ENCODE peak calls at places on chromosomes 6 and 20, in six cellular contexts. R is AG10803, O is GM23338, E is iPS DF 6.9, X is HFF-Myc, Z is stomach. Q is an unnamed sample.
A peak's percentile ranks its signal among the peaks of the same experiment; 100 is the strongest.

GRCh38 chr6:155549028-155549798 is 93.6 kb upstream of the NOX3 start:
- DNase-seq in Z (no peak), E (no peak), R (no peak), O (no peak), X (no peak), Q (no peak)

GRCh38 chr6:142302427-142303190 is 802 bp downstream of the ADGRG6 start:
- DNase-seq in Z (no peak), E (no peak), R (no peak), O (peak; percentile 45), X (no peak), Q (no peak)

GRCh38 chr6:139751179-139751578 is 376.7 kb upstream of the CITED2 start:
- DNase-seq in X (no peak), R (peak; percentile 74), E (no peak), O (no peak), Z (no peak), Q (peak; percentile 61)

GRCh38 chr6:5112065-5112799 is 27.1 kb downstream of the PPP1R3G start:
- DNase-seq in E (no peak), O (no peak), R (peak; percentile 67), Z (no peak), X (peak; percentile 48), Q (no peak)

GRCh38 chr20:64090165-64090564 is 6.0 kb upstream of the LKAAEAR1 start:
- DNase-seq in E (no peak), Z (no peak), X (no peak), R (no peak), O (no peak), Q (no peak)

GRCh38 chr20:46034039-46034438 is 5.0 kb downstream of the SLC12A5 start:
- DNase-seq in O (no peak), R (no peak), E (no peak), X (no peak), Z (no peak), Q (no peak)

GRCh38 chr6:41306187-41306854 is 19.8 kb upstream of the TREM1 start:
- DNase-seq in X (peak; percentile 21), O (peak; percentile 85), Z (peak; percentile 53), R (peak; percentile 29), E (peak; percentile 50), Q (no peak)

GRCh38 chr6:2852921-2853322 is 11.3 kb upstream of the SERPINB1 start:
- DNase-seq in E (no peak), Z (no peak), R (no peak), O (no peak), X (no peak), Q (no peak)

GRCh38 chr6:137492771-137493217 is 1.4 kb downstream of the OLIG3 start:
- DNase-seq in O (no peak), Z (no peak), X (no peak), R (no peak), E (no peak), Q (no peak)

GRCh38 chr6:146905313-146905712 is 298.9 kb upstream of the STXBP5 start:
- DNase-seq in O (no peak), E (no peak), Z (peak; percentile 31), R (peak; percentile 81), X (no peak), Q (peak; percentile 48)

GRCh38 chr6:164563866-164564265 is 745.5 kb downstream of the C6orf118 start:
- DNase-seq in E (no peak), Z (no peak), X (no peak), R (no peak), O (no peak), Q (no peak)

GRCh38 chr6:46628498-46628897 is 24.1 kb downstream of the CYP39A1 start:
- DNase-seq in E (no peak), O (no peak), X (no peak), R (no peak), Z (no peak), Q (no peak)

GRCh38 chr20:24364464-24364863 is 105.0 kb upstream of the SYNDIG1 start:
- DNase-seq in O (no peak), X (no peak), Z (no peak), R (no peak), E (no peak), Q (no peak)

GRCh38 chr6:159969921-159970320 is 1.0 kb downstream of the IGF2R start:
- DNase-seq in E (no peak), X (no peak), Z (peak; percentile 46), O (peak; percentile 83), R (peak; percentile 73), Q (no peak)

GRCh38 chr6:113732384-113732966 is 124.7 kb upstream of the MARCKS start:
- DNase-seq in R (peak; percentile 33), Z (no peak), O (no peak), X (peak; percentile 17), E (no peak), Q (peak; percentile 83)

GRCh38 chr20:24755411-24755922 is 193.6 kb upstream of the CST7 start:
- DNase-seq in X (no peak), E (no peak), Z (peak; percentile 18), R (no peak), O (no peak), Q (no peak)

GRCh38 chr6:84525907-84526306 is 238.5 kb downstream of the TBX18 start:
- DNase-seq in R (no peak), E (no peak), O (no peak), Z (no peak), X (no peak), Q (no peak)

GRCh38 chr20:35607003-35607735 is 8.5 kb upstream of the SPAG4 start:
- DNase-seq in Z (peak; percentile 70), R (no peak), O (no peak), X (no peak), E (no peak), Q (no peak)

GRCh38 chr20:32585519-32586127 is 490 bp upstream of the NOL4L start:
- DNase-seq in E (no peak), Z (no peak), X (no peak), R (no peak), O (peak; percentile 80), Q (no peak)

GRCh38 chr6:24721461-24722215 is 2.7 kb upstream of the C6orf62 start:
- DNase-seq in O (no peak), X (no peak), Z (peak; percentile 87), E (no peak), R (no peak), Q (no peak)

GRCh38 chr20:270517-270916 is 13.0 kb downstream of the DEFB132 start:
- DNase-seq in X (no peak), Z (no peak), O (no peak), R (no peak), E (no peak), Q (no peak)

GRCh38 chr20:266604-267562 is 9.4 kb downstream of the DEFB132 start:
- DNase-seq in Z (peak; percentile 89), R (peak; percentile 55), X (peak; percentile 61), E (peak; percentile 82), O (peak; percentile 98), Q (no peak)

GRCh38 chr20:271069-271468 is 13.5 kb downstream of the DEFB132 start:
- DNase-seq in E (no peak), Z (no peak), X (no peak), R (no peak), O (no peak), Q (no peak)

GRCh38 chr20:263701-264100 is 6.2 kb downstream of the DEFB132 start:
- DNase-seq in X (no peak), R (no peak), E (no peak), O (no peak), Z (no peak), Q (no peak)

DNA sequence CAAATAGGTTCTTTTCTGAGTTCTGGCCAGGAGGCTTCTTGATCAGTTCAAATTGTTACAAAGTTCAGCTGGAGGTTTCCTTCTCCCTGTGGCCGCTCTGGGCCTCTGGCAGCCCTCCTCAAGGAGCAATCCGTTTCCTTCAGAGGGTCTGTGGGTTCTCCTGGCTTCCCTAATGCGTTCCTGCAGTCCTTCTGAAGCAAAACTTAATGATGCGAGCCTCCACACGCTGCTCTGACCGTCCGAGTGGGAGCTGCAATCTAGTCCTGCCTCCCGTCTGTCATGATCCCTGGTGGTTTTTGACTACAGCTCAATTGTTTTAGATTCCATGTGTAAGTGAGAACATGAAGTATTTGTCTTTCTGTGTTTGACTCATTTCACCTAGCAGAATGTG is 8.7 kb downstream of the DEFB132 start:
- DNase-seq in E (no peak), R (no peak), Z (no peak), O (no peak), X (no peak), Q (no peak)
- H3K4me3 ChIP-seq in E (no peak overlapping the region), R (no peak overlapping the region), Z (no peak overlapping the region), O (peak overlapping the region; percentile 55), X (no peak overlapping the region), Q (no peak overlapping the region)

GRCh38 chr6:158654960-158655485 is 5.2 kb downstream of the SYTL3 start:
- DNase-seq in Z (no peak), R (peak; percentile 95), E (no peak), O (no peak), X (no peak), Q (no peak)
- H3K4me3 ChIP-seq in Z (no peak overlapping the region), R (peak overlapping the region; percentile 20), E (no peak overlapping the region), O (no peak overlapping the region), X (no peak overlapping the region), Q (no peak overlapping the region)

GRCh38 chr6:168714547-168715260 is 273.7 kb downstream of the SMOC2 start:
- DNase-seq in Z (no peak), X (no peak), R (no peak), E (no peak), O (no peak), Q (no peak)
- H3K4me3 ChIP-seq in Z (no peak overlapping the region), X (no peak overlapping the region), R (no peak overlapping the region), E (no peak overlapping the region), O (no peak overlapping the region), Q (no peak overlapping the region)

GRCh38 chr6:45532626-45533258 is 155.0 kb upstream of the SUPT3H start:
- DNase-seq in R (peak; percentile 72), O (no peak), E (no peak), Z (no peak), X (no peak), Q (no peak)
- H3K4me3 ChIP-seq in R (peak overlapping the region; percentile 40), O (no peak overlapping the region), E (no peak overlapping the region), Z (no peak overlapping the region), X (no peak overlapping the region), Q (peak overlapping the region; percentile 14)

DNA sequence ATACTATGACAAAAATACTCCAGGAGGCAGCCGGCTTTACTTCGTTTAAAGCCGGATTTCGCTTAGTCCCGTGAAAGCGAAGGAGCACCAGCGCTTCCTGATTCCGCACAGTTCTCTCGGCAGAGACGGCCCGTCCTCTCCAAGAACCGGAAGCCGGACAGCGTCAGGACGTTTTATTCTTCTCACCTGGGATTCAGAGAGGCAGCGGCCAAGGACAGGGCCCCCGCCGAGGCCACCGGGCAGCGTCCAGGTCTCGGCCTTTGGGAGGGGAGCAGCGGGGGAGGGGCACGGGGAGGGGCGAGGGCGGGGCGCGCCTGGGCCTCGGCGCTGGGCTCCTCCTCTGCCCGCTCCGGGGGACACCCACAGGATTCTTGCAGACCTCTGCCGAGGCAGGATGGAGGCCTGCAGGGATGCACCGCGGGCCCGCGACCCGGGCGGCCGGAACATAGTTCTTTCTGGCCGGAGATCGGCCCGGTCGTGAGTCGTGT is 2.8 kb upstream of the DIDO1 start:
- DNase-seq in X (no peak), E (no peak), R (peak; percentile 50), O (peak; percentile 96), Z (peak; percentile 73), Q (no peak)
- H3K4me3 ChIP-seq in X (peak overlapping the region; percentile 37), E (peak overlapping the region; percentile 32), R (peak overlapping the region; percentile 65), O (peak overlapping the region; percentile 95), Z (peak overlapping the region; percentile 48), Q (peak overlapping the region; percentile 45)

Q was measured in skeletal muscle cell.